ENCODE peak calls at places on chromosomes 1 and 21, in four cellular contexts. D is stimulated activated CD4-positive, alpha-beta T cell treated with anti-CD3 and anti-CD28 coated beads, Interleukin-1b, Interleukin-23, amount 100 ng/mL, for 1 hour; A is GF-D8; Z is NCI-H1417. H is an unnamed sample.

GRCh38 chr1:7679873-7680790 is 91.0 kb upstream of the VAMP3 start:
- DNase-seq in D (no peak), A (no peak), Z (peak; percentile 87), H (no peak)

GRCh38 chr1:92877792-92878191 is 46.0 kb downstream of the RPL5 start:
- DNase-seq in D (no peak), A (no peak), Z (no peak), H (no peak)

GRCh38 chr1:74432325-74432724 is 80.1 kb downstream of the LRRC53 start:
- DNase-seq in D (no peak), A (no peak), Z (no peak), H (no peak)

GRCh38 chr1:201191723-201192477 is 1.3 kb downstream of the IGFN1 start:
- DNase-seq in D (no peak), A (no peak), Z (no peak), H (no peak)

GRCh38 chr1:211734791-211735190 is 59.4 kb upstream of the NEK2 start:
- DNase-seq in D (no peak), A (no peak), Z (peak; percentile 61), H (no peak)

GRCh38 chr1:89633745-89634625 is 1.1 kb downstream of the LRRC8C start:
- DNase-seq in D (no peak), A (no peak), Z (peak; percentile 48), H (no peak)

GRCh38 chr21:31687108-31687507 is 27.6 kb downstream of the SOD1 start:
- DNase-seq in D (no peak), A (no peak), Z (no peak), H (no peak)

GRCh38 chr1:162942903-162943567 is 82.1 kb upstream of the CCDC190 start:
- DNase-seq in D (no peak), A (no peak), Z (no peak), H (no peak)

GRCh38 chr1:95287825-95288224 is 53.8 kb downstream of the RWDD3 start:
- DNase-seq in D (no peak), A (no peak), Z (no peak), H (no peak)

GRCh38 chr1:59100975-59101374 is 195.9 kb upstream of the FGGY start:
- DNase-seq in D (no peak), A (no peak), Z (no peak), H (no peak)

GRCh38 chr1:74502432-74502831 is 10.0 kb downstream of the LRRC53 start:
- DNase-seq in D (no peak), A (no peak), Z (no peak), H (no peak)

GRCh38 chr1:25338188-25338981 is at the start of gene TMEM50A:
- DNase-seq in D (peak; percentile 81), A (peak; percentile 44), Z (peak; percentile 91), H (no peak)

GRCh38 chr1:174726167-174726879 is 273.4 kb upstream of the CACYBP start:
- DNase-seq in D (no peak), A (no peak), Z (no peak), H (no peak)

GRCh38 chr1:8082945-8083344 is 56.8 kb upstream of the ERRFI1 start:
- DNase-seq in D (no peak), A (no peak), Z (no peak), H (no peak)

GRCh38 chr1:9302745-9303524 is 10.2 kb downstream of the SPSB1 start:
- DNase-seq in D (no peak), A (no peak), Z (no peak), H (no peak)

GRCh38 chr1:25105836-25106235 is 126.5 kb downstream of the SYF2 start:
- DNase-seq in D (no peak), A (no peak), Z (no peak), H (no peak)

GRCh38 chr1:101567582-101568189 is 330.9 kb downstream of the S1PR1 start:
- DNase-seq in D (peak; percentile 3), A (no peak), Z (peak; percentile 37), H (no peak)

GRCh38 chr1:35449334-35450008 is 107.7 kb downstream of the KIAA0319L start:
- DNase-seq in D (no peak), A (no peak), Z (no peak), H (no peak)

GRCh38 chr21:35198004-35198403 is 148.9 kb upstream of the RUNX1 start:
- DNase-seq in D (no peak), A (no peak), Z (no peak), H (no peak)

GRCh38 chr1:36609241-36610027 is 126.7 kb upstream of the CSF3R start:
- DNase-seq in D (no peak), A (no peak), Z (peak; percentile 64), H (no peak)

GRCh38 chr1:25727819-25728286 is 72.1 kb upstream of the SELENON start:
- DNase-seq in D (no peak), A (no peak), Z (no peak), H (no peak)

GRCh38 chr1:231091415-231091814 is 51.4 kb upstream of the FAM89A start:
- DNase-seq in D (no peak), A (no peak), Z (no peak), H (no peak)

GRCh38 chr1:55059302-55060132 is 20.2 kb downstream of the PCSK9 start:
- DNase-seq in D (no peak), A (no peak), Z (no peak), H (no peak)

GRCh38 chr1:54371038-54371935 is 34.9 kb downstream of the SSBP3 start:
- DNase-seq in D (no peak), A (no peak), Z (no peak), H (no peak)

GRCh38 chr21:37914211-37914900 is 1.9 kb downstream of the KCNJ6 start:
- DNase-seq in D (no peak), A (no peak), Z (peak; percentile 71), H (no peak)

GRCh38 chr21:31034378-31034777 is 3.9 kb downstream of the KRTAP19-8 start:
- DNase-seq in D (no peak), A (no peak), Z (no peak), H (no peak)

H was measured in cortex of kidney.